ENCODE peak calls at places on chromosomes 16 and 17, in ten cellular contexts. B, Y, K, L, U, Z, M, V, D and T are unnamed samples.

GRCh38 chr16:74862743-74863244 is 88.2 kb upstream of the FA2H start:
- DNase-seq in B (peak), Y (peak), K (peak), L (no peak), U (no peak), Z (no peak), M (peak), V (no peak), D (no peak), T (peak)

GRCh38 chr17:65564793-65565192 is 3.3 kb upstream of the AXIN2 start:
- DNase-seq in B (peak), Y (peak), K (peak), L (no peak), U (peak), Z (no peak), M (peak), V (peak), D (peak), T (no peak)

GRCh38 chr17:81400154-81400938 is 5.1 kb downstream of the BAHCC1 start:
- DNase-seq in B (no peak), Y (no peak), K (peak), L (peak), U (no peak), Z (no peak), M (peak), V (peak), D (no peak), T (no peak)

GRCh38 chr17:54849660-54850059 is 51.0 kb upstream of the TOM1L1 start:
- DNase-seq in B (no peak), Y (no peak), K (no peak), L (no peak), U (no peak), Z (no peak), M (no peak), V (no peak), D (no peak), T (no peak)

GRCh38 chr17:20094777-20095176 is 85.6 kb downstream of the SPECC1 start:
- DNase-seq in B (no peak), Y (no peak), K (no peak), L (no peak), U (no peak), Z (no peak), M (no peak), V (no peak), D (no peak), T (no peak)

GRCh38 chr17:19900809-19901208 is 33.1 kb upstream of the ULK2 start:
- DNase-seq in B (no peak), Y (no peak), K (no peak), L (no peak), U (no peak), Z (no peak), M (no peak), V (no peak), D (no peak), T (peak)

GRCh38 chr16:15435216-15435864 is 952 bp downstream of the BMERB1 start:
- DNase-seq in B (no peak), Y (no peak), K (no peak), L (no peak), U (no peak), Z (no peak), M (no peak), V (peak), D (no peak), T (no peak)

GRCh38 chr17:79645022-79645776 is 34.3 kb upstream of the RBFOX3 start:
- DNase-seq in B (no peak), Y (peak), K (no peak), L (no peak), U (no peak), Z (no peak), M (no peak), V (no peak), D (no peak), T (no peak)

GRCh38 chr16:57643166-57643813 is 14.9 kb downstream of the ADGRG1 start:
- DNase-seq in B (no peak), Y (no peak), K (peak), L (no peak), U (no peak), Z (no peak), M (no peak), V (no peak), D (peak), T (no peak)

DNA sequence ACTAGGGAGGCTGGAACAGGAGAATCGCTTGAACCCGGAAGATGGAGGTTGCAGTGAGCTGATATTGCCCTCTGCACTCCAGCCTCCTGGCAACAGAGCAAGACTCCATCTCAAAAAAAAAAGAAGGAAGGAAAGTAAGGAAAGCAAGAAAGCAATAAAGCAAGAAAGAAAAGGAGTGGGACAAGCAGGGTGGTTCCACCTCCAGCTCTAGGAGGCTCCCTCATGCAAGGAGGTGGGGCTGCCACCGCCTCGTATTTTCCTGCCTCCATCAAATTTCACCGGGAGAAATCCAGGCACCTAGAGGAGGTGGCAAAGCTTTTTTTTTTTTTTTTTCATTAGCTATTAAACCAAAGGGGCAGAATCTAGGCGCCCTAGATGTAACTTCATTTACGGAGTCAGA is 1.0 kb downstream of the CYB561 start:
- DNase-seq in B (no peak), Y (no peak), K (no peak), L (no peak), U (no peak), Z (no peak), M (no peak), V (no peak), D (no peak), T (no peak)
- H3K4me3 ChIP-seq in B (peak), Y (peak), K (peak), L (peak), U (peak), Z (peak), M (no peak), V (peak), D (peak), T (peak)

GRCh38 chr17:38766341-38766740 is 13.8 kb downstream of the PSMB3 start:
- DNase-seq in B (no peak), Y (no peak), K (no peak), L (no peak), U (no peak), Z (no peak), M (no peak), V (no peak), D (no peak), T (no peak)

GRCh38 chr17:38762231-38762630 is 9.7 kb downstream of the PSMB3 start:
- DNase-seq in B (no peak), Y (no peak), K (no peak), L (no peak), U (no peak), Z (no peak), M (no peak), V (no peak), D (no peak), T (no peak)

GRCh38 chr17:38761612-38762011 is 9.1 kb downstream of the PSMB3 start:
- DNase-seq in B (peak), Y (peak), K (no peak), L (no peak), U (no peak), Z (no peak), M (peak), V (no peak), D (no peak), T (no peak)
- TF ChIP-seq CTCF in B (peak), Y (peak), K (peak), L (no peak), U (no peak), Z (no peak), M (peak), V (no peak), D (no peak), T (peak)

GRCh38 chr17:733743-734142 is 1.3 kb downstream of the TLCD3A start:
- DNase-seq in B (no peak), Y (no peak), K (no peak), L (no peak), U (no peak), Z (no peak), M (no peak), V (no peak), D (no peak), T (no peak)
- H3K4me3 ChIP-seq in B (peak), Y (peak), K (peak), L (peak), U (no peak), Z (peak), M (peak), V (no peak), D (peak), T (peak)

GRCh38 chr16:62870554-62870953 is 834.3 kb upstream of the CDH8 start:
- DNase-seq in B (no peak), Y (no peak), K (no peak), L (no peak), U (no peak), Z (no peak), M (no peak), V (no peak), D (no peak), T (no peak)
- TF ChIP-seq CTCF in B (peak), Y (no peak), K (no peak), L (no peak), U (no peak), Z (no peak), M (no peak), V (no peak), D (peak), T (no peak)

GRCh38 chr16:81180578-81180977 is 57.9 kb upstream of the BCO1 start:
- DNase-seq in B (no peak), Y (no peak), K (peak), L (no peak), U (no peak), Z (no peak), M (peak), V (no peak), D (no peak), T (no peak)
- H3K4me3 ChIP-seq in B (no peak), Y (no peak), K (peak), L (peak), U (peak), Z (peak), M (no peak), V (no peak), D (no peak), T (no peak)

GRCh38 chr17:74748279-74748528 is 224 bp upstream of the NHERF1 start:
- DNase-seq in B (no peak), Y (no peak), K (no peak), L (no peak), U (no peak), Z (no peak), M (no peak), V (no peak), D (no peak), T (no peak)

GRCh38 chr17:74746922-74747321 is 1.5 kb upstream of the NHERF1 start:
- DNase-seq in B (peak), Y (peak), K (no peak), L (peak), U (no peak), Z (no peak), M (no peak), V (no peak), D (no peak), T (no peak)

GRCh38 chr17:74750039-74750326 is 1.6 kb downstream of the NHERF1 start:
- DNase-seq in B (no peak), Y (no peak), K (no peak), L (no peak), U (no peak), Z (no peak), M (no peak), V (no peak), D (no peak), T (no peak)

GRCh38 chr17:74749262-74750038 is 1.0 kb downstream of the NHERF1 start:
- DNase-seq in B (peak), Y (peak), K (no peak), L (no peak), U (no peak), Z (no peak), M (no peak), V (no peak), D (no peak), T (no peak)

GRCh38 chr17:74748529-74749261 is at the start of gene NHERF1:
- DNase-seq in B (peak), Y (peak), K (peak), L (peak), U (peak), Z (peak), M (peak), V (peak), D (peak), T (peak)
- TF ChIP-seq CTCF in B (peak), Y (peak), K (peak), L (peak), U (no peak), Z (no peak), M (peak), V (peak), D (no peak), T (peak)

DNA sequence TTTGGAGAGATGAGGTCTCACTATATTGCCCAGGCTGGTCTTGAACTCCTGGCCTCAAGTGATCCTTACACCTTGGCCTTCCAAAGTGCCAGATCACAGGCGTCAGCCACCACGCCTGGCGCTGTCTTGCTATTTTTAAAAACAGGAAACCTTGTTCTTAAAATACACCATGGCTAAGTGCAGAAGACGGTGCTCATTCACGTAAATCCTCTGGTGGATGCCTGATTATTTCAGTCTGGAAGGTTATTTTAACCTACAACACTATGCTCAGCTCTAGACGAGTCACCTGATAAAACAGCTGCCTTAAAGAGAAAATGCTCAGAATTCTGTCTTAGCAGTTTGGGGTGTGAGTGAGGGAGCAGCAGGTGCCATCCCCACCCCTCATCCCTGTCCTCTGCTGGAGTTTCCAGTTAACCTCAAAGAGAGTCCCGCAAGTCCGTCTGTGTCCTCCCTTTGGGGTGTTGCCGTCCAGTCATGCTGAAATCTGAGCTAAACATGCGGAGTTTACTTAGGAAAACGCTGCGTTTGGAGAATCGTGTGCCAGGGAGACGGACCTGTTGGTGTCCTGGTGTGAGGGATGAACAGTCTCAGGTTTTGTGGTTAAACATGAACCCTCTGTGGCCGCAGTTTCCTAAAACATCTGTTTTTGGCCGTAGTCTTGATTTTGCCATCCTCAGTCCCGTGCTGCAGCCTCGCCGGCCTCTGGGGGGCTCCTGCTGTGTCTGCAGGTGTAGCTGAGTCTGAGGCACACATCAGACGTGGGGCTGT is 17.1 kb downstream of the SPG7 start:
- DNase-seq in B (no peak), Y (no peak), K (no peak), L (peak), U (no peak), Z (no peak), M (no peak), V (no peak), D (no peak), T (no peak)
- H3K4me3 ChIP-seq in B (no peak), Y (no peak), K (no peak), L (peak), U (no peak), Z (no peak), M (no peak), V (no peak), D (no peak), T (no peak)

GRCh38 chr17:7313890-7314718 is 1.1 kb downstream of the GPS2 start:
- DNase-seq in B (no peak), Y (no peak), K (no peak), L (no peak), U (no peak), Z (no peak), M (peak), V (no peak), D (no peak), T (no peak)

GRCh38 chr17:7311110-7311698 is 3.8 kb downstream of the EIF5A start:
- DNase-seq in B (no peak), Y (no peak), K (no peak), L (no peak), U (no peak), Z (no peak), M (no peak), V (no peak), D (no peak), T (no peak)

GRCh38 chr17:7312432-7313027 is 2.6 kb downstream of the GPS2 start:
- DNase-seq in B (no peak), Y (no peak), K (no peak), L (no peak), U (no peak), Z (no peak), M (no peak), V (no peak), D (no peak), T (no peak)

GRCh38 chr17:7314719-7315569 is at the start of gene GPS2:
- DNase-seq in B (peak), Y (peak), K (peak), L (peak), U (peak), Z (peak), M (peak), V (peak), D (peak), T (peak)

GRCh38 chr17:7313028-7313889 is 1.9 kb downstream of the GPS2 start:
- DNase-seq in B (no peak), Y (no peak), K (no peak), L (no peak), U (no peak), Z (no peak), M (no peak), V (no peak), D (no peak), T (no peak)
- TF ChIP-seq CTCF in B (no peak), Y (peak), K (peak), L (no peak), U (no peak), Z (no peak), M (peak), V (no peak), D (no peak), T (no peak)

DNA sequence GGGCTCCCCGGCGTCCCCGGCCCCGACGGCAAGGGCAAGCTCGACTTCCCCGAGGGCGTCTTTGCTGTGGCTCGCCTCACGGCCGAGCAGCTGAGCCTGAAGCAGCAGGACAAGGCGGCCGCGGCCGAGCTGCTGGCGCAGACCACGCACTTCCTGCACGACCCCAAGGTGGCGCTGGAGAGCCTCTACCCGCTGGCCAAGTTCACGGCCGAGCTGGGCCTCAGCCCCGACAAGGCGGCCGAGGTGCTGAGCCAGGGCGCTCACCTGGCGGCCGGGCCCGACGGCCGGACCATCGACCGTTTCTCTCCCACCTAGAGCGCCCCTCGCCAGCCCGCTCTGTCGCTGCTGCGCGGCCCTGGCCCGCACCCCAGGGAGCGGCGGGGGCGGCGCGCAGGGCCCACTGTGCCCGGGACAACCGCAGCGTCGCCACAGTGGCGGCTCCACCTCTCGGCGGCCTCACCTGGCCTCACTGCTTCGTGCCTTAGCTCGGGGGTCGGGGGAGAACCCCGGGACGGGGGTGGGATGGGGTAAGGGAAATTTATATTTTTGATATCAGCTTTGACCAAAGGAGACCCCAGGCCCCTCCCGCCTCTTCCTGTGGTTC is 3.7 kb downstream of the HIC1 start:
- DNase-seq in B (peak), Y (no peak), K (peak), L (peak), U (peak), Z (no peak), M (peak), V (peak), D (no peak), T (no peak)
- H3K4me3 ChIP-seq in B (no peak), Y (no peak), K (peak), L (peak), U (peak), Z (peak), M (peak), V (no peak), D (peak), T (no peak)

GRCh38 chr16:53773881-53774280 is 69.9 kb downstream of the FTO start:
- DNase-seq in B (no peak), Y (no peak), K (no peak), L (no peak), U (no peak), Z (no peak), M (peak), V (no peak), D (no peak), T (no peak)

GRCh38 chr16:53775106-53775820 is 71.3 kb downstream of the FTO start:
- DNase-seq in B (no peak), Y (no peak), K (no peak), L (no peak), U (no peak), Z (no peak), M (no peak), V (no peak), D (no peak), T (no peak)

GRCh38 chr16:53771655-53772497 is 67.9 kb downstream of the FTO start:
- DNase-seq in B (no peak), Y (no peak), K (no peak), L (no peak), U (no peak), Z (no peak), M (peak), V (no peak), D (no peak), T (no peak)

GRCh38 chr16:53775821-53776431 is 72.0 kb downstream of the FTO start:
- DNase-seq in B (peak), Y (peak), K (peak), L (peak), U (peak), Z (no peak), M (peak), V (peak), D (no peak), T (peak)

DNA sequence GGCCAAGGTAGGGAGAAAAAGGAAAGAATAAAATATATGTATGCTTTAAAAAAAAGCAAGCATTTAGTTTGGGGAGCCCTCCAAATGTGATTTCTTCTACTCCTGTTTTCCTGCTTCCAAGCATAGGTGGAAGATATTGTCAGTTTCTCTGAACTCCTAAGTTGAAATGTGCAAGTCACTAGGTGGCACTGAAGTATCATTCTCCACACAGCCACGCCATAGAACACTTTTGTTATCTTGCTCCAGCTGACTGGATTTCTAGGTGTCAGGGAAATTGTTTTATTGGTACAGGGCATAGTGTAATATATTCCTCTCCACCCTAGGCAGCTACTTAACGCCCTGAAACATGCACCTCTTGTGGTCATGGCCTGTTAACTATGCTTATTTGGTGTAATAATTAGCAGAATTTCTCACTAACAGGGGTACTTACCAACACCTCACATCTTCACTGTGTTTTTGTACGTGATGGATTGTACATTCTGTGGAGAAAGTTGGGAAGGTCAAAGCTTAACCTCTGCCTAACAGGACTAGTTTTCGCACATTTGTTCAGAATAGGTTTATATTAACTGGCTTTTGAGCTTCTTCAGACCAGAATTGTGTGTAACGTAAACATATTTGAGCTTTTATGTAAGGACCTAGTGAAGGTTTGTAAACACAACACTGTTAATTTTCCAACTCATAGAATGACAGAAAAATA is 69.3 kb downstream of the FTO start:
- DNase-seq in B (peak), Y (peak), K (peak), L (no peak), U (no peak), Z (no peak), M (peak), V (peak), D (no peak), T (peak)
- TF ChIP-seq CTCF in B (peak), Y (peak), K (peak), L (peak), U (peak), Z (peak), M (peak), V (peak), D (peak), T (peak)